ENCODE peak calls at places on chromosomes 12 and 14, in four cellular contexts. One of them, this sample, is unnamed.

GRCh38 chr14:24982472-24983155 is 67.3 kb downstream of the STXBP6 start:
- DNase-seq in lung: no peak
- DNase-seq in heart left ventricle: no peak
- DNase-seq in CD8-positive, alpha-beta memory T cell: no peak
- DNase-seq in this sample: peak

GRCh38 chr12:92421042-92421441 is 275.4 kb upstream of the BTG1 start:
- DNase-seq in lung: no peak
- DNase-seq in heart left ventricle: no peak
- DNase-seq in CD8-positive, alpha-beta memory T cell: no peak
- DNase-seq in this sample: no peak

GRCh38 chr14:23399136-23399535 is 8.9 kb downstream of the MYH6 start:
- DNase-seq in lung: no peak
- DNase-seq in heart left ventricle: no peak
- DNase-seq in CD8-positive, alpha-beta memory T cell: no peak
- DNase-seq in this sample: no peak

GRCh38 chr14:93788307-93788556 is at the start of gene PRIMA1:
- DNase-seq in lung: no peak
- DNase-seq in heart left ventricle: no peak
- DNase-seq in CD8-positive, alpha-beta memory T cell: no peak
- DNase-seq in this sample: no peak

GRCh38 chr12:43237238-43237879 is 314.6 kb downstream of the ADAMTS20 start:
- DNase-seq in lung: no peak
- DNase-seq in heart left ventricle: no peak
- DNase-seq in CD8-positive, alpha-beta memory T cell: no peak
- DNase-seq in this sample: no peak

GRCh38 chr14:61474671-61475070 is 153.3 kb downstream of the PRKCH start:
- DNase-seq in lung: no peak
- DNase-seq in heart left ventricle: no peak
- DNase-seq in CD8-positive, alpha-beta memory T cell: no peak
- DNase-seq in this sample: no peak

GRCh38 chr12:106078358-106079025 is 60.3 kb downstream of the NUAK1 start:
- DNase-seq in lung: no peak
- DNase-seq in heart left ventricle: peak
- DNase-seq in CD8-positive, alpha-beta memory T cell: no peak
- DNase-seq in this sample: peak

GRCh38 chr14:76293221-76293620 is 82.7 kb upstream of the ESRRB start:
- DNase-seq in lung: no peak
- DNase-seq in heart left ventricle: no peak
- DNase-seq in CD8-positive, alpha-beta memory T cell: no peak
- DNase-seq in this sample: no peak

GRCh38 chr12:124094188-124094587 is 121.2 kb downstream of the ZNF664 start:
- DNase-seq in lung: no peak
- DNase-seq in heart left ventricle: no peak
- DNase-seq in CD8-positive, alpha-beta memory T cell: no peak
- DNase-seq in this sample: no peak

GRCh38 chr12:49048953-49049352 is 11.6 kb downstream of the KMT2D start:
- DNase-seq in lung: no peak
- DNase-seq in heart left ventricle: no peak
- DNase-seq in CD8-positive, alpha-beta memory T cell: no peak
- DNase-seq in this sample: no peak

GRCh38 chr14:41377926-41378325 is 228.8 kb upstream of the LRFN5 start:
- DNase-seq in lung: no peak
- DNase-seq in heart left ventricle: no peak
- DNase-seq in CD8-positive, alpha-beta memory T cell: no peak
- DNase-seq in this sample: no peak

GRCh38 chr14:41380017-41380416 is 226.7 kb upstream of the LRFN5 start:
- DNase-seq in lung: no peak
- DNase-seq in heart left ventricle: no peak
- DNase-seq in CD8-positive, alpha-beta memory T cell: no peak
- DNase-seq in this sample: no peak

DNA sequence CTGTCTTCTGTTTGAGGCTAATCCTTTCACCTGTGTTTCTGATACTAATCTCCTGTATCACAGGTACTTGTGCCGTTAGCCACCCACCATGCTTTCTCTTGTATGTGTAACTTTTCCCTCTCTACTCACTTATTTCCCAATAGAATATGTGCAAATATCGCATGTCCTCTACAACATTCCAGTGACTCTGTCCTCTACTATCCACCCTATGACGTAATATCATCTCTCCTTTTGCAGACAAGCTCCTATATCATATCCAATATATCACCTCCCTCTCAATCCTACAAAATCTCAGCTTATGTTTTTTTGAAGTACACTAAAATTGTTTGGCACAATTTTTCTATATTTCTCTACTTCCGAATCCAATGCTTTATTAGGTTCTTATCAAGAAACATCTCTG is 232.6 kb upstream of the LRFN5 start:
- DNase-seq in lung: no peak
- DNase-seq in heart left ventricle: no peak
- DNase-seq in CD8-positive, alpha-beta memory T cell: no peak
- DNase-seq in this sample: no peak
- H3K4me3 ChIP-seq in lung: no peak
- H3K4me3 ChIP-seq in heart left ventricle: no peak
- H3K4me3 ChIP-seq in CD8-positive, alpha-beta memory T cell: no peak
- H3K4me3 ChIP-seq in this sample: no peak

GRCh38 chr14:59190372-59190771 is 1.9 kb downstream of the DAAM1 start:
- DNase-seq in lung: no peak
- DNase-seq in heart left ventricle: peak
- DNase-seq in CD8-positive, alpha-beta memory T cell: no peak
- DNase-seq in this sample: no peak
- H3K4me3 ChIP-seq in lung: peak
- H3K4me3 ChIP-seq in heart left ventricle: peak
- H3K4me3 ChIP-seq in CD8-positive, alpha-beta memory T cell: peak
- H3K4me3 ChIP-seq in this sample: peak

DNA sequence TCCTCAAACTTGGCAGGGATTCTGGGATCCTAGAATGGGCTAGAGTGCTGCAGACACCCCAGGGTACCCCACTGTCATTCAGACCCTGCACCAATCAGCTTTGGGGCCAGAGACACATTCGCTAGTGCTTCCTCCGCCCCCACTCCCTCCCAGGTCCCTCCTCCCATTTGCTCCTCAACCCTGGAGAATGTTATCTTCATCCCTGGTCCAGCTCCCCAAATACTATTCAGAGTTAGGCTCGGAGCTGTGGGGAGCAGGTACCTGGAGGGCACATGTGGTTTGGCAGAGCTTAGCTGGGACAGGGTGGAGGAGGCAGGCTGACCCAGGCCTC is 19.4 kb downstream of the VSX2 start:
- DNase-seq in lung: no peak
- DNase-seq in heart left ventricle: no peak
- DNase-seq in CD8-positive, alpha-beta memory T cell: no peak
- DNase-seq in this sample: no peak
- H3K4me3 ChIP-seq in lung: no peak
- H3K4me3 ChIP-seq in heart left ventricle: peak
- H3K4me3 ChIP-seq in CD8-positive, alpha-beta memory T cell: no peak
- H3K4me3 ChIP-seq in this sample: no peak

GRCh38 chr12:24039113-24039525 is 89.6 kb upstream of the SOX5 start:
- DNase-seq in lung: no peak
- DNase-seq in heart left ventricle: no peak
- DNase-seq in CD8-positive, alpha-beta memory T cell: no peak
- DNase-seq in this sample: no peak

GRCh38 chr12:24034894-24035293 is 85.4 kb upstream of the SOX5 start:
- DNase-seq in lung: no peak
- DNase-seq in heart left ventricle: no peak
- DNase-seq in CD8-positive, alpha-beta memory T cell: no peak
- DNase-seq in this sample: no peak

GRCh38 chr12:24038211-24038997 is 88.9 kb upstream of the SOX5 start:
- DNase-seq in lung: no peak
- DNase-seq in heart left ventricle: no peak
- DNase-seq in CD8-positive, alpha-beta memory T cell: no peak
- DNase-seq in this sample: no peak

GRCh38 chr12:24034160-24034559 is 84.7 kb upstream of the SOX5 start:
- DNase-seq in lung: no peak
- DNase-seq in heart left ventricle: no peak
- DNase-seq in CD8-positive, alpha-beta memory T cell: no peak
- DNase-seq in this sample: no peak

GRCh38 chr12:24036438-24037204 is 87.2 kb upstream of the SOX5 start:
- DNase-seq in lung: no peak
- DNase-seq in heart left ventricle: no peak
- DNase-seq in CD8-positive, alpha-beta memory T cell: no peak
- DNase-seq in this sample: no peak
- H3K4me3 ChIP-seq in lung: no peak
- H3K4me3 ChIP-seq in heart left ventricle: no peak
- H3K4me3 ChIP-seq in CD8-positive, alpha-beta memory T cell: no peak
- H3K4me3 ChIP-seq in this sample: no peak

DNA sequence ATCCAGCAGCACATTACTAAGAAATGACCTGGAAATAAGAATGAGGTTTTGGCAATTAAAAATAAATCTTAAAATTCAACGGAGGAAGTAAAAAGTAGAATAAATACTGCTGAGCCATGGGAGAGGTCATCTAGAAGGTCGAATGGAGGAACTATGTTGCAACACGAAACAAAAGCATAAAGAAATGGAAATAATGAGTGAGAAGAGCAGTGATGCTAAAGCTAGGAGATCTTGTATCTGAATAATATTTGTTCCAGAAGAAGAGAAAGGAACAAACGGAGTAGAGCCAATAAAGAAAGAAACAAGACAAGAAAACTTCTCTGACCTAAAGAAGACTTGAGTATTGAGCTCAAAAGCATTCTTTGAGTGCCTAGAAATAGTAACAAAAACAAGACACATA is 6.6 kb upstream of the KRT7 start:
- DNase-seq in lung: no peak
- DNase-seq in heart left ventricle: no peak
- DNase-seq in CD8-positive, alpha-beta memory T cell: no peak
- DNase-seq in this sample: no peak
- H3K4me3 ChIP-seq in lung: no peak
- H3K4me3 ChIP-seq in heart left ventricle: no peak
- H3K4me3 ChIP-seq in CD8-positive, alpha-beta memory T cell: no peak
- H3K4me3 ChIP-seq in this sample: no peak

DNA sequence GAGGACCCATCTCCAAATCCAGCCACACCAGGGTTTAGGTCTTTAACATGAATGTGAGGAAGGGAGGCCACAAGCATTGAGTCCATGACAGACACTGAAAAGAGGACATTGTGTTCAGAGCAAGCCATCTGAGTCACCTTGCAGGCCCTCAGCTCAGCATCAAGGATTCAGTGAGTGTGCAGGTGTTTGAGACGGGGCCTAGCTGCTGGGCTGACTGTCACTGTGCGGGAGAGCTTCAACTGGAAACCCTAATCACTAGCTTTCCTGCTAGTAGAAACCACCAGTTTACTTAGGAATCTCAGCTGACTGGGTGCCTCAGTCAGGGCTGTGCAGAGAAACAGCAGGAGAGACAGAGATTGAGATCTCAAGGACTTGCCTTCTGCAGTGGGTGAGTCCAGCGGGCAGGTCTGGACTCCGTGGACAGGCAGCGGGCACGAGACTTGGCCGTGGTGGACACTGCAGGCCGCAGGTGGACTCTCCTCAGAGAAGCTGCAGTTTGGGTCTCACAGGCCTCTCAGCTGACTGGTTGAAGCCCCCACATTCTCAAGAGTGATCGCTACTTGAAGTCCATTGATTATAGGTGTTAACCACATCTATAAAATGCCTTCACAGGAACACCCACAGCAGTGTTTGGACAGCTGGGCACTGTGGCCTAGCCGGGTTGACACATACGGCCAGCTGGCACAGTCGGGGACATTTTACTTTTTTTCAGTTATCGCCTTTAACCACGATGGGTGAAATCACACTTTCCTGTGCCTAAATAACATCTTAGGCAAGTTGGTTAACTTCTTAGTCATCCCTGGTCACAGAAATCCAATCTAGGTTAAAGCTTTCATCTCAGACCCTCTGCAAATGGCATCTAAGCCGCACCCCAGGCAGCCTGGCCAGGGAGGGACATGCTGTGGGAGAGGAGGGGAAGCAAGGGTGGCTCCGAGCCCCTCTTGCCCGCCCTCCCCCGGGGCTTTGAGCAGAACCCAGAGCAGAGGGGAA is 85.9 kb upstream of the DYNC1H1 start:
- DNase-seq in lung: no peak
- DNase-seq in heart left ventricle: no peak
- DNase-seq in CD8-positive, alpha-beta memory T cell: peak
- DNase-seq in this sample: no peak
- H3K4me3 ChIP-seq in lung: no peak
- H3K4me3 ChIP-seq in heart left ventricle: no peak
- H3K4me3 ChIP-seq in CD8-positive, alpha-beta memory T cell: no peak
- H3K4me3 ChIP-seq in this sample: no peak

This sample was measured in SJSA1.